ENCODE peak calls at places on chromosomes 3 and 15, in nine cellular contexts. E is neural progenitor cell; X is sigmoid colon; F is left lung; C is fibroblast of pulmonary artery; D is spleen; W is gastrocnemius medialis; Q is lower leg skin; Y is CD8-positive, alpha-beta T cell. N is an unnamed sample.

GRCh38 chr3:42733501-42734262 is 31.1 kb upstream of the HHATL start:
- DNase-seq in E (no peak), X (peak), F (no peak), C (no peak), D (no peak), W (no peak), Q (peak), Y (peak), N (no peak)

GRCh38 chr3:20066848-20067617 is 26.8 kb downstream of the KAT2B start:
- DNase-seq in E (no peak), X (peak), F (no peak), C (no peak), D (no peak), W (no peak), Q (no peak), Y (no peak), N (no peak)

GRCh38 chr15:62636823-62637320 is 405.7 kb upstream of the TPM1 start:
- DNase-seq in E (no peak), X (no peak), F (no peak), C (no peak), D (no peak), W (no peak), Q (no peak), Y (no peak), N (no peak)

GRCh38 chr3:159829056-159829995 is 159.3 kb upstream of the IL12A start:
- DNase-seq in E (no peak), X (peak), F (peak), C (peak), D (no peak), W (peak), Q (peak), Y (no peak), N (no peak)

GRCh38 chr3:29481249-29481648 is 200.4 kb downstream of the RBMS3 start:
- DNase-seq in E (no peak), X (no peak), F (no peak), C (no peak), D (no peak), W (no peak), Q (no peak), Y (no peak), N (no peak)

GRCh38 chr3:183295211-183295610 is 42.2 kb downstream of the B3GNT5 start:
- DNase-seq in E (no peak), X (peak), F (peak), C (peak), D (no peak), W (peak), Q (peak), Y (no peak), N (no peak)

GRCh38 chr15:87522997-87523396 is 733.5 kb downstream of the NTRK3 start:
- DNase-seq in E (no peak), X (no peak), F (no peak), C (no peak), D (no peak), W (no peak), Q (no peak), Y (no peak), N (no peak)

GRCh38 chr3:18712713-18713575 is 287.8 kb upstream of the SATB1 start:
- DNase-seq in E (no peak), X (no peak), F (no peak), C (no peak), D (no peak), W (no peak), Q (no peak), Y (no peak), N (no peak)

GRCh38 chr3:100891827-100892226 is 101.4 kb downstream of the ABI3BP start:
- DNase-seq in E (no peak), X (no peak), F (no peak), C (no peak), D (no peak), W (no peak), Q (no peak), Y (no peak), N (no peak)

GRCh38 chr15:56098230-56098899 is 105.0 kb upstream of the NEDD4 start:
- DNase-seq in E (no peak), X (no peak), F (no peak), C (no peak), D (no peak), W (no peak), Q (no peak), Y (no peak), N (no peak)

GRCh38 chr15:56752986-56753385 is 19.7 kb upstream of the ZNF280D start:
- DNase-seq in E (no peak), X (no peak), F (no peak), C (peak), D (no peak), W (no peak), Q (no peak), Y (no peak), N (no peak)

GRCh38 chr15:78353093-78353492 is 12.9 kb downstream of the CRABP1 start:
- DNase-seq in E (no peak), X (no peak), F (no peak), C (no peak), D (no peak), W (no peak), Q (no peak), Y (no peak), N (no peak)

GRCh38 chr3:190019840-190020239 is 100.9 kb downstream of the P3H2 start:
- DNase-seq in E (no peak), X (no peak), F (no peak), C (no peak), D (no peak), W (no peak), Q (no peak), Y (no peak), N (no peak)

GRCh38 chr3:160200328-160200727 is 24.9 kb upstream of the C3orf80 start:
- DNase-seq in E (no peak), X (no peak), F (no peak), C (peak), D (no peak), W (no peak), Q (no peak), Y (no peak), N (no peak)

GRCh38 chr3:171127611-171128010 is 101.1 kb upstream of the SLC2A2 start:
- DNase-seq in E (no peak), X (no peak), F (no peak), C (no peak), D (no peak), W (no peak), Q (no peak), Y (no peak), N (no peak)

GRCh38 chr15:34055868-34056595 is 17.0 kb upstream of the AVEN start:
- DNase-seq in E (no peak), X (no peak), F (no peak), C (peak), D (no peak), W (no peak), Q (no peak), Y (no peak), N (no peak)

GRCh38 chr3:100957407-100958100 is 35.7 kb downstream of the ABI3BP start:
- DNase-seq in E (no peak), X (no peak), F (no peak), C (peak), D (no peak), W (no peak), Q (no peak), Y (no peak), N (no peak)

GRCh38 chr3:52311567-52312119 is 4.5 kb upstream of the DNAH1 start:
- DNase-seq in E (peak), X (no peak), F (no peak), C (no peak), D (no peak), W (no peak), Q (no peak), Y (no peak), N (no peak)

GRCh38 chr3:163043074-163043473 is 1546.5 kb downstream of the OTOL1 start:
- DNase-seq in E (peak), X (no peak), F (no peak), C (peak), D (no peak), W (no peak), Q (no peak), Y (no peak), N (no peak)

GRCh38 chr15:67023517-67024321 is 41.7 kb upstream of the SMAD3 start:
- DNase-seq in E (no peak), X (peak), F (no peak), C (no peak), D (no peak), W (no peak), Q (no peak), Y (no peak), N (no peak)

GRCh38 chr3:5005367-5005766 is 26.1 kb downstream of the BHLHE40 start:
- DNase-seq in E (no peak), X (peak), F (no peak), C (no peak), D (no peak), W (no peak), Q (no peak), Y (no peak), N (no peak)

GRCh38 chr3:132318451-132318850 is 1.2 kb downstream of the ACP3 start:
- DNase-seq in E (no peak), X (no peak), F (no peak), C (peak), D (no peak), W (no peak), Q (no peak), Y (no peak), N (no peak)

GRCh38 chr15:40360015-40360414 is 2.0 kb downstream of the DISP2 start:
- DNase-seq in E (no peak), X (no peak), F (no peak), C (no peak), D (peak), W (no peak), Q (no peak), Y (no peak), N (no peak)

GRCh38 chr15:40357246-40357645 is 773 bp upstream of the DISP2 start:
- DNase-seq in E (no peak), X (no peak), F (no peak), C (no peak), D (peak), W (no peak), Q (no peak), Y (no peak), N (no peak)

GRCh38 chr15:40355976-40356585 is 1.9 kb upstream of the DISP2 start:
- DNase-seq in E (no peak), X (no peak), F (no peak), C (no peak), D (peak), W (no peak), Q (no peak), Y (no peak), N (no peak)

GRCh38 chr15:40358492-40359353 is 704 bp downstream of the DISP2 start:
- DNase-seq in E (no peak), X (no peak), F (peak), C (no peak), D (peak), W (no peak), Q (no peak), Y (peak), N (no peak)

DNA sequence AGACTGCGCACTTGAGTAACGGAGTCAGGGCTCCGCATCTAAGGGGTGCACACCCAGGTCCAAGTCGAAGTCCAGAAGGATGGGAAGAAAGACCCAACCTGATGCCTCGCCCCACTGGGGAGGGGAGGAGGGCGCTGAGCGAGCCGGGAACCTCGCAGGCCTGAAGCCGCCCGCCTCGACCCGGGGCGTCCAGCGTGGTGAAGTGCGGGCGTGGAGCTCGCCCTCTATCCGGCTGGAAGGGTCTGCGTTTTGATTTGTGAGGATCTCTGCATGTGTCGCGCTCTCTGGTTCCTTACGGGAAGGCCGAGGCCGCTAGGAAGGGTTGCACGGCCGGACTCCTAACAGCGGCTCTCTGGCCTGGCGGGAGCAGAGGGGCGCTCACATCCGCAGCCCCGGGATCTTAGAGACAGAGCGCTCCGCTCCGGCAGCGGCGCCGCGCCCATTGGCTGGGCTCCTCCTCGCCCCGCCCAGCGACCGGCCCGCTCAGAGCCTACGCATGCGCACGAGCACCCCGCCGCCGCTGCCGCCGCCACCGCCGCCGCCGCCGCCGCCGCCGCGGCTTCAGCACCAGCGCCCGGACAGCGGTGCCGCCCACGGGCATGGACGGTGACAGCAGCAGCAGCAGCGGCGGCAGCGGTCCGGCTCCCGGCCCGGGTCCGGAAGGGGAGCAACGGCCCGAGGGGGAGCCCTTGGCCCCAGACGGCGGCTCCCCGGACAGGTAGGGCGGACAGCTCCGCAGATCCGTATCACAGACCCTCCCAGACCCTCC is at the start of gene DISP2:
- DNase-seq in E (peak), X (peak), F (peak), C (peak), D (peak), W (peak), Q (peak), Y (peak), N (peak)
- TF ChIP-seq CTCF in E (no peak), X (no peak), F (no peak), C (no peak), D (no peak), W (peak), Q (no peak), Y (no peak), N (no peak)

GRCh38 chr3:40181182-40181581 is 128.3 kb upstream of the EIF1B start:
- DNase-seq in E (no peak), X (no peak), F (no peak), C (no peak), D (no peak), W (no peak), Q (no peak), Y (no peak), N (no peak)
- TF ChIP-seq CTCF in E (peak), X (no peak), F (no peak), C (no peak), D (no peak), W (no peak), Q (no peak), Y (no peak), N (no peak)

GRCh38 chr15:85454403-85454802 is 74.0 kb downstream of the AKAP13 start:
- DNase-seq in E (no peak), X (no peak), F (no peak), C (no peak), D (no peak), W (no peak), Q (no peak), Y (no peak), N (no peak)
- TF ChIP-seq CTCF in E (no peak), X (no peak), F (no peak), C (no peak), D (no peak), W (no peak), Q (no peak), Y (no peak), N (no peak)

DNA sequence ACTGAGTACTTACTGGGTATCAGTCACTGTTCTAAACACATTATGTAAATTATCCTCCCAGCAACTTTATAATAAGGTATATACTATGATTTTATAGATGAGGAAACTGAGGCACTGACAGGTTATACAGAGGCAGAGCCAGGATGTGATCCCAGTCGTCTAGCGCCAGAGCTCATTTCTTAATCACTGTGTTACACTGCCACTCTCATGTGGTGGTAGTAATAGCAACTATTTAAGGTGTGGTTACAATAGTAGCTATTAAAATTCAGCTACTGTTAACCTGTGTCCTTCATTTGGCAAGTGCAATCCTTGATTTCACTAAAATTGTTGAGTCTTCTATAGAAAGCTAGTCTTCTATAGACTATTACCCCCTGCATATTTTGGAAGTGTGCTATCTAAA is 43.1 kb upstream of the TRPC1 start:
- DNase-seq in E (no peak), X (no peak), F (no peak), C (peak), D (no peak), W (no peak), Q (no peak), Y (no peak), N (no peak)
- TF ChIP-seq CTCF in E (no peak), X (no peak), F (no peak), C (no peak), D (no peak), W (no peak), Q (no peak), Y (no peak), N (no peak)

DNA sequence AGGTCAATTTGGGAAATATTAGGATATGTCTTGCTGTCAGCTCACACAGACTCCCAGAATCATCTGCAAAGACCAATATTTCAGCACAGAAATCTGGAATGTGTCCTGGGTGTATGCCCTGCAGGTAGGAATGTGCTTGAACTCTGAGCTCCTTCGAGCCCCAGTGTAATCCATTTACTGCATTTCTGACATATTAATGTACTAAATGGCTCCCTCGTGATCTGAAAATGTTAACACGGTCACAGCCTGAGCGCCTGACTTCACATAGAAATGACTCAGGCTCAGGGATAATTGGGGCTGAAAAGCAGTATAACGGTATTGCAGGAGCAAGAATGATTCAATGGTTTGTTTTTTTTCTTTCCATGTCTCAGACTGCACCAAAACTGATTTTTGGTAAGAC is 50.0 kb downstream of the DCLK3 start:
- DNase-seq in E (no peak), X (no peak), F (no peak), C (peak), D (no peak), W (no peak), Q (no peak), Y (no peak), N (no peak)
- TF ChIP-seq CTCF in E (no peak), X (no peak), F (no peak), C (peak), D (no peak), W (no peak), Q (no peak), Y (no peak), N (no peak)

GRCh38 chr3:67598814-67599556 is 55.4 kb downstream of the SUCLG2 start:
- DNase-seq in E (no peak), X (no peak), F (no peak), C (no peak), D (no peak), W (no peak), Q (no peak), Y (no peak), N (no peak)

GRCh38 chr3:67595424-67595823 is 59.0 kb downstream of the SUCLG2 start:
- DNase-seq in E (no peak), X (no peak), F (no peak), C (no peak), D (no peak), W (no peak), Q (no peak), Y (no peak), N (no peak)

GRCh38 chr3:67593761-67594234 is 60.6 kb downstream of the SUCLG2 start:
- DNase-seq in E (no peak), X (no peak), F (no peak), C (peak), D (no peak), W (no peak), Q (no peak), Y (no peak), N (no peak)
- TF ChIP-seq CTCF in E (peak), X (no peak), F (no peak), C (peak), D (no peak), W (no peak), Q (no peak), Y (no peak), N (no peak)

GRCh38 chr3:98519351-98519750 is 3.4 kb downstream of the CLDND1 start:
- DNase-seq in E (no peak), X (no peak), F (no peak), C (peak), D (no peak), W (no peak), Q (no peak), Y (no peak), N (no peak)

GRCh38 chr3:98522538-98523281 is at the start of gene CLDND1:
- DNase-seq in E (peak), X (peak), F (peak), C (peak), D (peak), W (peak), Q (peak), Y (peak), N (peak)

GRCh38 chr3:98514948-98515347 is 7.8 kb downstream of the CLDND1 start:
- DNase-seq in E (no peak), X (no peak), F (no peak), C (no peak), D (no peak), W (no peak), Q (no peak), Y (no peak), N (no peak)

GRCh38 chr3:98521897-98522537 is 685 bp downstream of the CLDND1 start:
- DNase-seq in E (peak), X (peak), F (peak), C (peak), D (peak), W (peak), Q (peak), Y (peak), N (no peak)

DNA sequence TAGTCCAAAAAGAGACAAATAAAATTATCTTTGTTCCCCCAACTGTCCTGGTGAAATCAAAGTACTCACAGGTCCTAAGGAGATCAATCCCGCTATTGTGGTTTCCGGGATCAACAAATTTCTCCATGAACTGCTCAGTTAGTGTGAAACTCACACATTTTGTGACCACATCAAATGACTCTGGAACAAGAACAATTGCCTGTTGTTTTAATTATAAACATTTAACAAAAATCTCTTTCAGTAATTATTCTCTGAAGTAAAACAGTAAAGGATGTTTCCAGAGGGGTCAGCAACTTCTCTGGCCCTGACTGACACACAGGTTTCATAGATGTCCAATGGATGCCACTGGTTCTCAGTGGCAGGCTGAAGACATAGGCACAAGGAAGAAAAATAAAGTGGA is 3.9 kb downstream of the CLDND1 start:
- DNase-seq in E (no peak), X (no peak), F (no peak), C (no peak), D (no peak), W (no peak), Q (no peak), Y (no peak), N (no peak)
- TF ChIP-seq CTCF in E (no peak), X (no peak), F (no peak), C (no peak), D (no peak), W (no peak), Q (no peak), Y (no peak), N (no peak)